ENCODE peak calls at places on chromosomes 6 and 20, in ten cellular contexts. Y is mammary epithelial cell, Z is heart left ventricle, D is GM23248, C is left ventricle myocardium inferior, F is small intestine, A is ovary, H is H9, X is A673, Q is cardiac muscle cell. B is an unnamed sample.

GRCh38 chr6:100440935-100441334 is 23.8 kb downstream of the SIM1 start:
- DNase-seq in H (no peak), Z (no peak), X (no peak), Y (no peak), C (no peak), A (no peak), Q (no peak), D (no peak), F (no peak), B (no peak)

GRCh38 chr20:64056889-64057627 is 5.9 kb upstream of the TCEA2 start:
- DNase-seq in F (no peak), H (no peak), D (no peak), C (no peak), Z (no peak), Q (no peak), X (no peak), Y (no peak), A (no peak), B (no peak)

GRCh38 chr20:54122681-54123586 is 50.9 kb downstream of the CYP24A1 start:
- DNase-seq in Q (no peak), Z (no peak), A (no peak), D (no peak), F (no peak), H (no peak), C (no peak), Y (no peak), X (no peak), B (no peak)

GRCh38 chr6:165985926-165986646 is 181.6 kb downstream of the TBXT start:
- DNase-seq in C (no peak), Y (no peak), Q (no peak), D (no peak), H (no peak), X (no peak), A (peak; percentile 31), Z (no peak), F (no peak), B (no peak)

GRCh38 chr6:111804627-111805235 is 68.5 kb downstream of the FYN start:
- DNase-seq in X (peak; percentile 35), Z (no peak), H (no peak), A (no peak), Q (no peak), C (no peak), F (peak; percentile 62), Y (no peak), D (peak; percentile 87), B (peak; percentile 60)

GRCh38 chr20:51368461-51369211 is 173.9 kb downstream of the NFATC2 start:
- DNase-seq in A (no peak), H (no peak), C (no peak), D (peak; percentile 47), Z (no peak), X (no peak), Y (no peak), F (no peak), Q (no peak), B (no peak)

GRCh38 chr6:122422614-122423267 is 23.3 kb downstream of the HSF2 start:
- DNase-seq in C (no peak), Q (no peak), F (no peak), Z (no peak), X (no peak), H (no peak), Y (no peak), D (no peak), A (no peak), B (no peak)

GRCh38 chr6:11770546-11771466 is 7.8 kb downstream of the ADTRP start:
- DNase-seq in A (peak; percentile 68), Y (peak; percentile 100), Q (no peak), H (peak; percentile 64), C (peak; percentile 89), D (peak; percentile 99), X (no peak), F (peak; percentile 99), Z (peak; percentile 89), B (no peak)

GRCh38 chr6:113875470-113875869 is 18.3 kb downstream of the MARCKS start:
- DNase-seq in Z (no peak), X (no peak), A (no peak), F (no peak), H (no peak), Y (no peak), Q (no peak), C (no peak), D (peak; percentile 60), B (no peak)

GRCh38 chr6:109781001-109781400 is 89.9 kb downstream of the FIG4 start:
- DNase-seq in X (no peak), Q (no peak), Z (no peak), C (no peak), A (no peak), F (no peak), Y (no peak), D (no peak), H (no peak), B (no peak)

GRCh38 chr6:87139236-87139635 is 16.1 kb upstream of the ZNF292 start:
- DNase-seq in H (no peak), A (no peak), C (no peak), Y (peak; percentile 40), Z (no peak), X (peak; percentile 71), D (peak; percentile 68), F (peak; percentile 67), Q (peak; percentile 17), B (peak; percentile 13)

GRCh38 chr6:139753198-139753861 is 378.9 kb upstream of the CITED2 start:
- DNase-seq in Q (no peak), Y (no peak), A (no peak), F (no peak), C (no peak), Z (no peak), H (no peak), X (no peak), D (peak; percentile 58), B (no peak)

GRCh38 chr20:62801284-62802010 is 3.2 kb upstream of the OGFR start:
- DNase-seq in C (no peak), H (no peak), F (no peak), D (no peak), X (no peak), Q (no peak), A (no peak), Y (no peak), Z (no peak), B (no peak)

GRCh38 chr6:31730631-31731086 is 1.6 kb upstream of the DDAH2 start:
- DNase-seq in F (no peak), C (no peak), Y (no peak), Z (no peak), Q (no peak), A (peak; percentile 28), X (no peak), D (no peak), H (peak; percentile 39), B (no peak)

GRCh38 chr20:57450419-57450818 is 59.2 kb downstream of the RBM38 start:
- DNase-seq in X (no peak), C (peak; percentile 56), D (peak; percentile 56), H (no peak), Y (no peak), F (peak; percentile 18), Z (peak; percentile 64), A (no peak), Q (no peak), B (no peak)

GRCh38 chr6:122695188-122695587 is 84.3 kb upstream of the FABP7 start:
- DNase-seq in Q (no peak), Y (no peak), F (no peak), A (no peak), D (no peak), Z (no peak), C (no peak), X (no peak), H (no peak), B (no peak)

GRCh38 chr20:52236292-52236691 is 44.7 kb upstream of the ZFP64 start:
- DNase-seq in C (no peak), Y (no peak), Q (no peak), Z (no peak), A (no peak), H (no peak), F (no peak), D (no peak), X (no peak), B (no peak)

GRCh38 chr6:116062496-116062895 is 1.8 kb upstream of the FRK start:
- DNase-seq in D (no peak), H (no peak), X (no peak), Q (no peak), F (no peak), Z (no peak), Y (no peak), A (no peak), C (no peak), B (no peak)

GRCh38 chr6:150418825-150419594 is 50.2 kb downstream of the IYD start:
- DNase-seq in Y (peak; percentile 50), X (peak; percentile 93), F (peak; percentile 74), C (peak; percentile 71), D (peak; percentile 81), H (peak; percentile 61), A (peak; percentile 47), Q (peak; percentile 72), Z (peak; percentile 73), B (peak; percentile 32)

GRCh38 chr20:63224272-63225081 is 8.5 kb upstream of the YTHDF1 start:
- DNase-seq in H (no peak), X (no peak), A (peak; percentile 69), Z (peak; percentile 45), Y (peak; percentile 44), C (peak; percentile 60), D (peak; percentile 42), F (no peak), Q (peak; percentile 35), B (no peak)

GRCh38 chr6:87907521-87907920 is 140.1 kb upstream of the SPACA1 start:
- DNase-seq in X (no peak), Z (no peak), C (no peak), F (no peak), H (no peak), Q (no peak), Y (peak; percentile 78), D (peak; percentile 77), A (no peak), B (peak; percentile 39)

GRCh38 chr6:52575490-52575868 is 1.4 kb downstream of the TRAM2 start:
- DNase-seq in F (no peak), H (no peak), C (no peak), Y (no peak), Q (no peak), X (no peak), Z (no peak), A (no peak), D (peak; percentile 66), B (no peak)
- H3K4me1 ChIP-seq in F (peaks cover 8% of the 10 kb centered on the region), H (peaks cover 24% of the 10 kb centered on the region), C (peaks cover 77% of the 10 kb centered on the region), Y (peaks cover 22% of the 10 kb centered on the region), Q (peaks cover 40% of the 10 kb centered on the region), X (peaks cover 3% of the 10 kb centered on the region), Z (peaks cover 36% of the 10 kb centered on the region), A (peaks cover 14% of the 10 kb centered on the region), D (peaks cover 46% of the 10 kb centered on the region), B (peaks cover 45% of the 10 kb centered on the region)

GRCh38 chr6:32952817-32953739 is at the start of gene HLA-DMA:
- DNase-seq in C (peak; percentile 74), F (peak; percentile 99), D (peak; percentile 98), H (peak; percentile 97), X (peak; percentile 75), Q (peak; percentile 79), Y (peak; percentile 94), Z (peak; percentile 88), A (peak; percentile 26), B (peak; percentile 76)
- H3K27ac ChIP-seq in C (peak within 1 kb of the TSS; percentile 86), F (peak within 1 kb of the TSS; percentile 66), D (peak within 1 kb of the TSS; percentile 40), H (no peak within 1 kb of the TSS), X (no peak within 1 kb of the TSS), Q (no peak within 1 kb of the TSS), Y (no peak within 1 kb of the TSS), Z (peak within 1 kb of the TSS; percentile 71), A (no peak within 1 kb of the TSS), B (no peak within 1 kb of the TSS)

GRCh38 chr6:44762496-44762895 is 375.0 kb downstream of the CDC5L start:
- DNase-seq in A (no peak), H (no peak), Y (peak; percentile 43), D (no peak), F (no peak), Q (no peak), X (no peak), C (no peak), Z (no peak), B (no peak)
- H3K4me1 ChIP-seq in A (no peaks in the 10 kb centered on the region), H (no peaks in the 10 kb centered on the region), Y (no peaks in the 10 kb centered on the region), D (peaks cover 6% of the 10 kb centered on the region), F (no peaks in the 10 kb centered on the region), Q (no peaks in the 10 kb centered on the region), X (no peaks in the 10 kb centered on the region), C (no peaks in the 10 kb centered on the region), Z (no peaks in the 10 kb centered on the region), B (no peaks in the 10 kb centered on the region)

GRCh38 chr6:26028753-26029569 is 58.3 kb upstream of the HFE start:
- DNase-seq in A (no peak), D (no peak), C (no peak), Y (no peak), Q (no peak), Z (no peak), X (peak; percentile 26), H (peak; percentile 61), F (no peak), B (no peak)
- H3K27ac ChIP-seq in A (no peak overlapping the region), D (no peak overlapping the region), C (no peak overlapping the region), Y (no peak overlapping the region), Q (peak overlapping the region; percentile 86), Z (no peak overlapping the region), X (peak overlapping the region; percentile 82), H (peak overlapping the region; percentile 96), F (no peak overlapping the region), B (peak overlapping the region; percentile 86)